ENCODE peak calls at places on chromosome 1, in seven cellular contexts. N is activated gamma-delta T cell treated with Interleukin-2 at 50 U/mL for 16 hours; A is HEK293T; K is esophagus muscularis mucosa; Y is amniotic stem cell; I is left colon; M is stimulated activated CD4-positive, alpha-beta T cell treated with anti-CD3 and anti-CD28 coated beads, Interleukin-4, amount 100 ng/mL, for 1 hour. P is an unnamed sample.

GRCh38 chr1:53331446-53332187 is 3.7 kb upstream of the LRP8 start:
- DNase-seq in K (no peak), N (no peak), M (no peak), I (no peak), Y (no peak), A (no peak), P (no peak)

GRCh38 chr1:157286646-157287420 is 148.6 kb upstream of the ETV3 start:
- DNase-seq in K (peak), N (no peak), Y (no peak), I (no peak), M (no peak), A (no peak), P (no peak)

GRCh38 chr1:22169816-22170215 is 26.9 kb upstream of the WNT4 start:
- DNase-seq in K (no peak), N (no peak), Y (no peak), A (no peak), M (no peak), I (no peak), P (no peak)

GRCh38 chr1:60280256-60280655 is 206.7 kb upstream of the C1orf87 start:
- DNase-seq in K (no peak), N (no peak), M (no peak), A (no peak), I (no peak), Y (no peak), P (peak)

GRCh38 chr1:87318806-87319205 is 9.9 kb upstream of the LMO4 start:
- DNase-seq in K (no peak), A (no peak), M (no peak), N (no peak), I (no peak), Y (no peak), P (no peak)

GRCh38 chr1:105914403-105914802 is 1142.1 kb upstream of the PRMT6 start:
- DNase-seq in N (no peak), A (no peak), K (no peak), I (no peak), M (no peak), Y (no peak), P (no peak)

GRCh38 chr1:225697437-225697836 is 44.5 kb upstream of the ENAH start:
- DNase-seq in A (no peak), Y (no peak), N (no peak), K (no peak), M (no peak), I (no peak), P (no peak)

GRCh38 chr1:230144010-230144614 is 77.1 kb downstream of the GALNT2 start:
- DNase-seq in Y (no peak), A (no peak), N (no peak), K (no peak), I (no peak), M (no peak), P (no peak)

GRCh38 chr1:32448773-32449456 is 16.0 kb upstream of the ZBTB8B start:
- DNase-seq in N (no peak), A (peak), K (no peak), Y (no peak), I (no peak), M (no peak), P (peak)

GRCh38 chr1:218658899-218659298 is 313.8 kb downstream of the TGFB2 start:
- DNase-seq in A (no peak), N (no peak), Y (no peak), K (no peak), I (no peak), M (no peak), P (no peak)

GRCh38 chr1:33908344-33908956 is 44.6 kb downstream of the HMGB4 start:
- DNase-seq in M (no peak), I (no peak), Y (no peak), K (no peak), A (no peak), N (no peak), P (no peak)

P was measured in G401.